ENCODE peak calls at places on chromosomes 11 and 22, in five cellular contexts. M is psoas muscle, T is heart right ventricle, G is neural progenitor cell, Z is fibroblast of lung. W is an unnamed sample.

GRCh38 chr22:27673839-27674238 is 127.7 kb downstream of the MN1 start:
- DNase-seq in M (peak), T (no peak), G (no peak), Z (no peak), W (peak)

GRCh38 chr11:122440783-122441701 is 214.5 kb upstream of the UBASH3B start:
- DNase-seq in M (peak), T (peak), G (peak), Z (peak), W (peak)

GRCh38 chr22:49197500-49197899 is 630.2 kb downstream of the BRD1 start:
- DNase-seq in M (no peak), T (no peak), G (peak), Z (no peak), W (no peak)

GRCh38 chr11:107821199-107821926 is 37.2 kb downstream of the SLC35F2 start:
- DNase-seq in M (no peak), T (no peak), G (no peak), Z (peak), W (no peak)

GRCh38 chr11:17352925-17353227 is 1.3 kb downstream of the NCR3LG1 start:
- DNase-seq in M (peak), T (peak), G (peak), Z (peak), W (peak)

GRCh38 chr11:47950396-47950795 is 30.0 kb upstream of the PTPRJ start:
- DNase-seq in M (no peak), T (peak), G (no peak), Z (peak), W (no peak)

GRCh38 chr11:120540744-120541143 is 29.2 kb downstream of the GRIK4 start:
- DNase-seq in M (no peak), T (no peak), G (no peak), Z (peak), W (no peak)

GRCh38 chr11:83042966-83043711 is 28.6 kb downstream of the RAB30 start:
- DNase-seq in M (no peak), T (no peak), G (no peak), Z (peak), W (no peak)

GRCh38 chr11:125020342-125020741 is 42.8 kb upstream of the SLC37A2 start:
- DNase-seq in M (no peak), T (no peak), G (no peak), Z (no peak), W (no peak)

GRCh38 chr22:27223317-27224177 is 566.2 kb downstream of the MIAT start:
- DNase-seq in M (no peak), T (no peak), G (no peak), Z (peak), W (no peak)

GRCh38 chr11:122984186-122985011 is 2.8 kb upstream of the BSX start:
- DNase-seq in M (no peak), T (no peak), G (peak), Z (no peak), W (no peak)

GRCh38 chr11:67252831-67253239 is 13.4 kb upstream of the GRK2 start:
- DNase-seq in M (no peak), T (peak), G (peak), Z (peak), W (peak)

GRCh38 chr11:111912535-111912934 is at the start of gene HSPB2:
- DNase-seq in M (peak), T (peak), G (no peak), Z (no peak), W (no peak)

GRCh38 chr11:134938212-134938611 is 526.2 kb upstream of the B3GAT1 start:
- DNase-seq in M (no peak), T (no peak), G (no peak), Z (no peak), W (no peak)

GRCh38 chr11:131924001-131924400 is 553.6 kb downstream of the NTM start:
- DNase-seq in M (no peak), T (no peak), G (no peak), Z (peak), W (no peak)

GRCh38 chr11:90134420-90135003 is at the start of gene NAALAD2:
- DNase-seq in M (peak), T (peak), G (peak), Z (peak), W (peak)

GRCh38 chr11:75639752-75640151 is 29.1 kb downstream of the MAP6 start:
- DNase-seq in M (peak), T (peak), G (peak), Z (peak), W (peak)

GRCh38 chr11:109041876-109042275 is 377.0 kb downstream of the DDX10 start:
- DNase-seq in M (no peak), T (no peak), G (no peak), Z (no peak), W (no peak)

GRCh38 chr22:39651783-39652058 is 81.2 kb downstream of the CACNA1I start:
- DNase-seq in M (no peak), T (no peak), G (no peak), Z (no peak), W (no peak)

GRCh38 chr11:27462543-27462942 is 10.0 kb downstream of the LGR4 start:
- DNase-seq in M (no peak), T (no peak), G (no peak), Z (no peak), W (no peak)

GRCh38 chr22:22450343-22450839 is 58.2 kb downstream of the ZNF280B start:
- DNase-seq in M (no peak), T (peak), G (no peak), Z (no peak), W (peak)

GRCh38 chr11:35106595-35106994 is 32.4 kb upstream of the CD44 start:
- DNase-seq in M (no peak), T (no peak), G (no peak), Z (no peak), W (no peak)

GRCh38 chr11:46649180-46649738 is 31.9 kb downstream of the ATG13 start:
- DNase-seq in M (peak), T (peak), G (peak), Z (peak), W (peak)

GRCh38 chr11:68841718-68842426 is at the start of gene CPT1A:
- DNase-seq in M (peak), T (peak), G (peak), Z (peak), W (peak)

GRCh38 chr22:18954333-18954732 is 18.2 kb upstream of the PRODH start:
- DNase-seq in M (peak), T (peak), G (peak), Z (peak), W (peak)

GRCh38 chr11:119284344-119285157 is 32.4 kb downstream of the MCAM start:
- DNase-seq in M (no peak), T (no peak), G (peak), Z (peak), W (no peak)

GRCh38 chr11:132866783-132867545 is 665.3 kb downstream of the OPCML start:
- DNase-seq in M (no peak), T (no peak), G (no peak), Z (peak), W (no peak)

GRCh38 chr11:125457814-125458343 is 38.2 kb downstream of the FEZ1 start:
- DNase-seq in M (peak), T (peak), G (no peak), Z (peak), W (peak)

DNA sequence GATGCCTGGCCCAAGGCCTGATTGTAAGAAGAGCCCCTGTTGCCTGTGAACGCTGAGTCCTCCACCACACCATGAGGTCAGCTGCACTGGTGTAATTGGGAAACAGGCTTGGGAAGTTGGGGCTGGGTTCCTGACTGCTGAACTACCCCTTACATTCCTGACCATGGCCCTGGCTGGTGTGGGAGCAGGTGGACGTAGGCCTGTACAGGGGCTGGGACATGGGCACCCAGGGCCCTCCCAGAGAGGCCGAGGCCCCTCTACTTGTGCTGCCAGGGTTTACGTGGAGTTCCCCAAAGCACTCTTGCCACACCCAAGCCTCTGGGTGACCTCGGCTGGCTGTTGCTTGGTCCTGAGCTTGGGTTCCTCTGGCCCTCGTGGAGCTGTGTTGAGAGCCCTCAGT is 5.4 kb downstream of the RELT start:
- DNase-seq in M (no peak), T (no peak), G (no peak), Z (no peak), W (no peak)
- H3K4me3 ChIP-seq in M (no peak), T (no peak), G (no peak), Z (no peak), W (no peak)

GRCh38 chr11:11535611-11536010 is 86.2 kb downstream of the GALNT18 start:
- DNase-seq in M (no peak), T (peak), G (no peak), Z (no peak), W (no peak)
- H3K27ac ChIP-seq in M (no peak), T (peak), G (no peak), Z (no peak), W (no peak)

DNA sequence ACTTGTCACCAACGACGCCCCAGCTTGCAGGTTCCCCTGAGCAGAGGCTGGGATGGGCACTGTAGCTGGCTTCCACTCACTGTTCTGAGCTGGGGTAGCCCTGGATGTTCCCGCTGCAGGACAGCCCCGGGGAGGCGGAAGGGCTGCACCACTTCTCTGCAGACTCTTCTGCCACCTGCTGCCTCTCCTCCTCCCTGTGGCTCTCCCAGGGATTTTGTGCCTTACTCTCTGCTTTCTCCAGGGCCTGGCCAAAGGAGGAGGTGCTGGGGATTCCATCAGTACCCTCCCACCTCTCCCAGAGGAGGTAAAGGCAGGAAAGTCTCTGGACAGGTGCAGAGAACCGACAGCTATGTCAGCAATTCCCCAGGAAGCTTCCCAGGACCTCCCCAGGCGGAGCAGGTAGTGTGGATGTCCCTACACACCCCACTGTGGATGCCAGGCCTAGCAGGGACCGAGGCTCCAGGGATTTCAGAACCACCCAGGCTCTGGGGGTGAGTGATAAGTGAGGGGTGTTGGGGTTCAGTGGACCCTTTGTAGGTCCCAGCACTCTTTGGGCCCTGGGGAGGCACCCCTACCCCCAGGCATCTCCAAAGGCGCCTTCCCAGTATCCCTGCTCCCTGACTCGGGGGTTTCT is 11.3 kb downstream of the DUSP8 start:
- DNase-seq in M (no peak), T (no peak), G (no peak), Z (no peak), W (no peak)
- H3K4me3 ChIP-seq in M (no peak), T (no peak), G (no peak), Z (no peak), W (no peak)

DNA sequence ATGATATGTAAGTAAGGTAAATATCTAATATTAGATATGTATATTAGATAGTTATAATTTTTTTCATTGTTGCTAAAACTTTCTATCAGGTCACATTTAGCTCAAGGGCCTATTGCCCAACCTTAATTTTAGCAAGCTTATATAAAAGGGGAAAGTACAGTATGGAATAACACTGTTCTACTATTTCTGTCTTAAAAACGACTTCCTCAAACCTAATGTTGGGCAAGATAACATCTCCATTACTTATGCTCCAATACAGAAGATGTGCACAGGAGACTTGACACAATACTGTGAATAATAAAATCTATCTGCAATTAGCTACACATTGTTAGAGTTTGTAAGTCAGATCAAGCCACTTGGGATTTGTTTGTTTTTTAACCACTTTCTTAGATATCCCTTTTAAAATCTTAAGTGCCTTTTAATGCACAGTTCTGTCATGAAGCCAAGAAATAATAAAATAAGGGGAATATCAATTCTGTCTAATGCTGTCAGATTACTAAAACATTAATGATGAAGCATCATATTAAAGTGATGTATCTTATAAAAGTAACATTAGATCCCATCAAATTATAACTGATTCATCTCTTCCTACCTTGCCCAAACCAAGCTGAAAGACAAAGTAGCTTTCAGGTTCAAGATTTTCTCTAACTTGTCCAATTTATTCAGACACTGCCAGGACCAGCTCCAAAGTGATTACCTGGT is 98.0 kb downstream of the SIK3 start:
- DNase-seq in M (no peak), T (no peak), G (no peak), Z (no peak), W (no peak)
- H3K27ac ChIP-seq in M (no peak), T (no peak), G (no peak), Z (no peak), W (no peak)

DNA sequence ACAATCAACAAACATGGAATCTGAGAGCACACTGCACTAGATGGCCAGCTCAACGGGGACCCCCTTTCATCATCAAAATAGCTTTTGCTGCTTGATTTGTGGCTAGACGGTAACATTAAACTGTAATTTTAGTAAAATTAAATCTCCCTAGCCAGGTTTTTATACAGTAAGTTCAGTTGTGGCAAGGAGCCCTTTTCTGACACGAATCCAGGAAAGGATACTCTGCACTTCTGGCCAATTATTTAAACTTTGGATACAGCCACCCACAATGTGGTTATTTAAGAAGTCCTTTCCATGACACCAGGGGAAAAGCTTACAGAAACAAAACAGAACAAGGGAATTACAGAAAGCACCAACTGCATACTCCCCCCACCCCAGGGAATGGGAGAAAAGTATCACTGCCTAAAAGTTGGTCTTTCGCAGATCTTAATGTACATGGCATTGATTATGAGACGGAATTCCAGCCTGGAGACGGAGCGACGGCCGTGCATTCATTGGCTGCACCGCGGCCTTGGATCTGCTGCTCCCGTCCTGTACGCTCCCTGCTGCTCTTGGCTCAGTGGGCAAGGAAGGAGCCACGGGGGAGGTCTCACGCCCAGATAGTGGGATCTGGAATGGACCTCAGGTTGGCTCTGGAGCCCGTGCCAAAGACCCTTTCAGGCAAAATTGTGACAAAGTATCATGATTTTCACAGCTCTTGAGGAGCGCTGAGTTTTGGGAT is 19.8 kb upstream of the PISD start:
- DNase-seq in M (peak), T (no peak), G (no peak), Z (peak), W (no peak)
- H3K4me3 ChIP-seq in M (no peak), T (no peak), G (no peak), Z (no peak), W (no peak)